ENCODE peak calls at places on chromosome 12, in seven cellular contexts. One of them, this sample, is unnamed.
A peak's percentile ranks its signal among the peaks of the same experiment; 100 is the strongest.

GRCh38 chr12:51417826-51418225 is 6.8 kb upstream of the SLC4A8 start:
- DNase-seq in activated naive CD4-positive, alpha-beta T cell: no peak
- DNase-seq in activated CD4-positive, alpha-beta T cell treated with anti-CD3 and anti-CD28 coated beads for 24 hours: no peak
- DNase-seq in IMR-90: no peak
- DNase-seq in endothelial cell: no peak
- DNase-seq in upper lobe of right lung: no peak
- DNase-seq in GM23338: no peak
- DNase-seq in this sample: no peak

GRCh38 chr12:125983094-125983783 is 918.0 kb downstream of the AACS start:
- DNase-seq in activated naive CD4-positive, alpha-beta T cell: no peak
- DNase-seq in activated CD4-positive, alpha-beta T cell treated with anti-CD3 and anti-CD28 coated beads for 24 hours: no peak
- DNase-seq in IMR-90: no peak
- DNase-seq in endothelial cell: no peak
- DNase-seq in upper lobe of right lung: peak; percentile 74
- DNase-seq in GM23338: peak; percentile 72
- DNase-seq in this sample: no peak

GRCh38 chr12:76533331-76533730 is 26.2 kb downstream of the OSBPL8 start:
- DNase-seq in activated naive CD4-positive, alpha-beta T cell: no peak
- DNase-seq in activated CD4-positive, alpha-beta T cell treated with anti-CD3 and anti-CD28 coated beads for 24 hours: no peak
- DNase-seq in IMR-90: no peak
- DNase-seq in endothelial cell: no peak
- DNase-seq in upper lobe of right lung: no peak
- DNase-seq in GM23338: no peak
- DNase-seq in this sample: no peak

GRCh38 chr12:13864081-13864673 is 117.2 kb downstream of the GRIN2B start:
- DNase-seq in activated naive CD4-positive, alpha-beta T cell: peak; percentile 7
- DNase-seq in activated CD4-positive, alpha-beta T cell treated with anti-CD3 and anti-CD28 coated beads for 24 hours: peak; percentile 13
- DNase-seq in IMR-90: peak; percentile 61
- DNase-seq in endothelial cell: peak; percentile 75
- DNase-seq in upper lobe of right lung: peak; percentile 86
- DNase-seq in GM23338: peak; percentile 91
- DNase-seq in this sample: peak; percentile 87

GRCh38 chr12:122437656-122438121 is 15.2 kb upstream of the CLIP1 start:
- DNase-seq in activated naive CD4-positive, alpha-beta T cell: no peak
- DNase-seq in activated CD4-positive, alpha-beta T cell treated with anti-CD3 and anti-CD28 coated beads for 24 hours: no peak
- DNase-seq in IMR-90: peak; percentile 84
- DNase-seq in endothelial cell: no peak
- DNase-seq in upper lobe of right lung: peak; percentile 65
- DNase-seq in GM23338: no peak
- DNase-seq in this sample: no peak

GRCh38 chr12:46400406-46400805 is 27.8 kb upstream of the SLC38A2 start:
- DNase-seq in activated naive CD4-positive, alpha-beta T cell: no peak
- DNase-seq in activated CD4-positive, alpha-beta T cell treated with anti-CD3 and anti-CD28 coated beads for 24 hours: no peak
- DNase-seq in IMR-90: peak; percentile 70
- DNase-seq in endothelial cell: no peak
- DNase-seq in upper lobe of right lung: no peak
- DNase-seq in GM23338: no peak
- DNase-seq in this sample: no peak

GRCh38 chr12:24909667-24910066 is 39.2 kb downstream of the BCAT1 start:
- DNase-seq in activated naive CD4-positive, alpha-beta T cell: no peak
- DNase-seq in activated CD4-positive, alpha-beta T cell treated with anti-CD3 and anti-CD28 coated beads for 24 hours: no peak
- DNase-seq in IMR-90: peak; percentile 97
- DNase-seq in endothelial cell: no peak
- DNase-seq in upper lobe of right lung: no peak
- DNase-seq in GM23338: no peak
- DNase-seq in this sample: no peak

GRCh38 chr12:64392221-64392620 is 1.7 kb upstream of the C12orf56 start:
- DNase-seq in activated naive CD4-positive, alpha-beta T cell: no peak
- DNase-seq in activated CD4-positive, alpha-beta T cell treated with anti-CD3 and anti-CD28 coated beads for 24 hours: no peak
- DNase-seq in IMR-90: peak; percentile 56
- DNase-seq in endothelial cell: peak; percentile 37
- DNase-seq in upper lobe of right lung: no peak
- DNase-seq in GM23338: peak; percentile 79
- DNase-seq in this sample: no peak

GRCh38 chr12:80033457-80033856 is 65.9 kb upstream of the OTOGL start:
- DNase-seq in activated naive CD4-positive, alpha-beta T cell: no peak
- DNase-seq in activated CD4-positive, alpha-beta T cell treated with anti-CD3 and anti-CD28 coated beads for 24 hours: no peak
- DNase-seq in IMR-90: peak; percentile 89
- DNase-seq in endothelial cell: no peak
- DNase-seq in upper lobe of right lung: no peak
- DNase-seq in GM23338: no peak
- DNase-seq in this sample: no peak

GRCh38 chr12:47752552-47752951 is 6.1 kb downstream of the RAPGEF3 start:
- DNase-seq in activated naive CD4-positive, alpha-beta T cell: no peak
- DNase-seq in activated CD4-positive, alpha-beta T cell treated with anti-CD3 and anti-CD28 coated beads for 24 hours: no peak
- DNase-seq in IMR-90: peak; percentile 57
- DNase-seq in endothelial cell: no peak
- DNase-seq in upper lobe of right lung: no peak
- DNase-seq in GM23338: no peak
- DNase-seq in this sample: no peak

GRCh38 chr12:49903700-49904423 is at the start of gene FAIM2:
- DNase-seq in activated naive CD4-positive, alpha-beta T cell: peak; percentile 28
- DNase-seq in activated CD4-positive, alpha-beta T cell treated with anti-CD3 and anti-CD28 coated beads for 24 hours: peak; percentile 3
- DNase-seq in IMR-90: peak; percentile 82
- DNase-seq in endothelial cell: no peak
- DNase-seq in upper lobe of right lung: peak; percentile 77
- DNase-seq in GM23338: peak; percentile 64
- DNase-seq in this sample: peak; percentile 88

GRCh38 chr12:120404271-120404670 is 33.6 kb upstream of the COX6A1 start:
- DNase-seq in activated naive CD4-positive, alpha-beta T cell: no peak
- DNase-seq in activated CD4-positive, alpha-beta T cell treated with anti-CD3 and anti-CD28 coated beads for 24 hours: no peak
- DNase-seq in IMR-90: no peak
- DNase-seq in endothelial cell: no peak
- DNase-seq in upper lobe of right lung: no peak
- DNase-seq in GM23338: peak; percentile 35
- DNase-seq in this sample: no peak

GRCh38 chr12:120542166-120542565 is 8.0 kb downstream of the RNF10 start:
- DNase-seq in activated naive CD4-positive, alpha-beta T cell: no peak
- DNase-seq in activated CD4-positive, alpha-beta T cell treated with anti-CD3 and anti-CD28 coated beads for 24 hours: no peak
- DNase-seq in IMR-90: no peak
- DNase-seq in endothelial cell: no peak
- DNase-seq in upper lobe of right lung: no peak
- DNase-seq in GM23338: no peak
- DNase-seq in this sample: no peak

GRCh38 chr12:122732170-122732569 is 1.5 kb upstream of the HCAR1 start:
- DNase-seq in activated naive CD4-positive, alpha-beta T cell: no peak
- DNase-seq in activated CD4-positive, alpha-beta T cell treated with anti-CD3 and anti-CD28 coated beads for 24 hours: no peak
- DNase-seq in IMR-90: no peak
- DNase-seq in endothelial cell: no peak
- DNase-seq in upper lobe of right lung: no peak
- DNase-seq in GM23338: no peak
- DNase-seq in this sample: no peak

GRCh38 chr12:112419269-112420133 is 754 bp downstream of the PTPN11 start:
- DNase-seq in activated naive CD4-positive, alpha-beta T cell: no peak
- DNase-seq in activated CD4-positive, alpha-beta T cell treated with anti-CD3 and anti-CD28 coated beads for 24 hours: no peak
- DNase-seq in IMR-90: peak; percentile 82
- DNase-seq in endothelial cell: peak; percentile 64
- DNase-seq in upper lobe of right lung: peak; percentile 87
- DNase-seq in GM23338: peak; percentile 85
- DNase-seq in this sample: peak; percentile 88

GRCh38 chr12:76866146-76866545 is 12.7 kb downstream of the CSRP2 start:
- DNase-seq in activated naive CD4-positive, alpha-beta T cell: no peak
- DNase-seq in activated CD4-positive, alpha-beta T cell treated with anti-CD3 and anti-CD28 coated beads for 24 hours: no peak
- DNase-seq in IMR-90: no peak
- DNase-seq in endothelial cell: no peak
- DNase-seq in upper lobe of right lung: no peak
- DNase-seq in GM23338: peak; percentile 17
- DNase-seq in this sample: no peak

GRCh38 chr12:122421263-122421814 is 1.1 kb downstream of the CLIP1 start:
- DNase-seq in activated naive CD4-positive, alpha-beta T cell: peak; percentile 13
- DNase-seq in activated CD4-positive, alpha-beta T cell treated with anti-CD3 and anti-CD28 coated beads for 24 hours: no peak
- DNase-seq in IMR-90: peak; percentile 47
- DNase-seq in endothelial cell: peak; percentile 18
- DNase-seq in upper lobe of right lung: peak; percentile 77
- DNase-seq in GM23338: no peak
- DNase-seq in this sample: no peak

GRCh38 chr12:15230751-15231150 is 9.5 kb upstream of the RERG start:
- DNase-seq in activated naive CD4-positive, alpha-beta T cell: no peak
- DNase-seq in activated CD4-positive, alpha-beta T cell treated with anti-CD3 and anti-CD28 coated beads for 24 hours: no peak
- DNase-seq in IMR-90: no peak
- DNase-seq in endothelial cell: no peak
- DNase-seq in upper lobe of right lung: no peak
- DNase-seq in GM23338: no peak
- DNase-seq in this sample: no peak

GRCh38 chr12:76020281-76020680 is 11.3 kb downstream of the PHLDA1 start:
- DNase-seq in activated naive CD4-positive, alpha-beta T cell: peak; percentile 6
- DNase-seq in activated CD4-positive, alpha-beta T cell treated with anti-CD3 and anti-CD28 coated beads for 24 hours: peak; percentile 55
- DNase-seq in IMR-90: peak; percentile 80
- DNase-seq in endothelial cell: no peak
- DNase-seq in upper lobe of right lung: no peak
- DNase-seq in GM23338: no peak
- DNase-seq in this sample: no peak

GRCh38 chr12:77494306-77494705 is 336.4 kb upstream of the NAV3 start:
- DNase-seq in activated naive CD4-positive, alpha-beta T cell: no peak
- DNase-seq in activated CD4-positive, alpha-beta T cell treated with anti-CD3 and anti-CD28 coated beads for 24 hours: no peak
- DNase-seq in IMR-90: no peak
- DNase-seq in endothelial cell: no peak
- DNase-seq in upper lobe of right lung: no peak
- DNase-seq in GM23338: no peak
- DNase-seq in this sample: no peak

GRCh38 chr12:49537709-49538601 is 875 bp upstream of the KCNH3 start:
- DNase-seq in activated naive CD4-positive, alpha-beta T cell: no peak
- DNase-seq in activated CD4-positive, alpha-beta T cell treated with anti-CD3 and anti-CD28 coated beads for 24 hours: no peak
- DNase-seq in IMR-90: no peak
- DNase-seq in endothelial cell: no peak
- DNase-seq in upper lobe of right lung: peak; percentile 71
- DNase-seq in GM23338: peak; percentile 69
- DNase-seq in this sample: no peak

GRCh38 chr12:3833670-3834310 is 39.4 kb downstream of the PARP11 start:
- DNase-seq in activated naive CD4-positive, alpha-beta T cell: no peak
- DNase-seq in activated CD4-positive, alpha-beta T cell treated with anti-CD3 and anti-CD28 coated beads for 24 hours: no peak
- DNase-seq in IMR-90: no peak
- DNase-seq in endothelial cell: no peak
- DNase-seq in upper lobe of right lung: no peak
- DNase-seq in GM23338: peak; percentile 60
- DNase-seq in this sample: no peak

GRCh38 chr12:23014749-23015148 is 389.8 kb downstream of the ETNK1 start:
- DNase-seq in activated naive CD4-positive, alpha-beta T cell: no peak
- DNase-seq in activated CD4-positive, alpha-beta T cell treated with anti-CD3 and anti-CD28 coated beads for 24 hours: no peak
- DNase-seq in IMR-90: no peak
- DNase-seq in endothelial cell: no peak
- DNase-seq in upper lobe of right lung: no peak
- DNase-seq in GM23338: no peak
- DNase-seq in this sample: no peak